ENCODE peak calls at places on chromosomes 4 and X, in nine cellular contexts. H is PC-3, C is vagina, D is GM23338, E is lower lobe of right lung, B is fibroblast of lung, L is trophoblast cell, W is sigmoid colon, Q is RWPE2. U is an unnamed sample.
A peak's percentile ranks its signal among the peaks of the same experiment; 100 is the strongest.

GRCh38 chr4:72546456-72546855 is 22.6 kb downstream of the ADAMTS3 start:
- DNase-seq in L (no peak), D (no peak), B (no peak), Q (no peak), H (no peak), C (no peak), W (no peak), E (no peak), U (no peak)

GRCh38 chr4:173413043-173413442 is 14.1 kb upstream of the SCRG1 start:
- DNase-seq in W (no peak), L (no peak), H (no peak), E (no peak), D (no peak), Q (no peak), B (peak; percentile 68), C (no peak), U (no peak)

GRCh38 chrX:24395775-24396174 is 35.3 kb downstream of the SUPT20HL1 start:
- DNase-seq in E (no peak), Q (no peak), H (peak; percentile 85), L (peak; percentile 85), W (no peak), D (peak; percentile 75), B (peak; percentile 77), C (no peak), U (no peak)

GRCh38 chr4:156237192-156237591 is 283.5 kb upstream of the CTSO start:
- DNase-seq in C (no peak), L (no peak), B (no peak), D (peak; percentile 12), E (no peak), Q (no peak), H (no peak), W (no peak), U (no peak)

GRCh38 chr4:101020956-101021355 is 326.4 kb downstream of the PPP3CA start:
- DNase-seq in W (no peak), L (no peak), H (peak; percentile 69), C (no peak), E (no peak), D (no peak), B (peak; percentile 35), Q (no peak), U (peak; percentile 58)

GRCh38 chr4:5940470-5941203 is 47.8 kb upstream of the CRMP1 start:
- DNase-seq in Q (peak; percentile 19), W (peak; percentile 9), D (peak; percentile 44), B (no peak), E (no peak), H (peak; percentile 2), C (no peak), L (no peak), U (no peak)

GRCh38 chr4:7320413-7320812 is 114.3 kb downstream of the PSAPL1 start:
- DNase-seq in E (no peak), B (no peak), L (no peak), W (no peak), H (no peak), Q (no peak), C (no peak), D (no peak), U (no peak)

GRCh38 chr4:39464886-39465501 is 6.1 kb downstream of the LIAS start:
- DNase-seq in E (no peak), Q (no peak), W (no peak), H (peak; percentile 32), L (peak; percentile 56), C (no peak), B (peak; percentile 86), D (no peak), U (no peak)

DNA sequence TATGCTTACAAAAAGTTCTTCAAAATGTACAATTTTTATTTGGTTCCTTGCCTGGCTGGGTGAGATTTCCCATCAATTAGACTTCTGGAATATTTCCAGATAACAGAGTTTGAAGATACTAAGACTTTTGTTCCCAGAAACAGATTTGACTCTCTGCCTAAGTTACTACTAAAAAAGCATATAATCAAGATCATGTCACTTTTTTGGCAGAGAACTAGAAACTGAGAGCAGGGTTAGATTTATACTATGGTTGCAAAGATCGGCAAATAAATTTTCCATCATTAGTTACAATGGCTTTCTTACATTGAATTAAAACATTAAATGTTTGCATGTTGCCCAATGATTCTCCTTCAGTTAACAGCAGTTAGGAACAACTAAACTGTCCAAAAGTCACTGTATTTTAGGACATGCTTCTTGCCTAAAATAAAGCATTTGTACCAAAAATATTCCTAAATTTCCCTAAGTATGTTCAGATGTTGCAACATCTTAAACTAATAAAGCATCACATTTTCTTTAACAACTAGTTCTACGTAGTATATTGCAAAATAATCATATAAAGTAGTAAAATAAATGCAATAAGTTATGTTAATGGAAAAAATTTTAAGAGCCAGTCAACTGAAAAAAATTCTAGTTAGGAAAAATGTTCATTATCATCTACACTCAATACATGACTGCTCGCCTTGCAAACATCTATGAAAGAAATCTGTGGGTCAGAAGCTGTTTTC is 73.0 kb downstream of the SEC24D start:
- DNase-seq in C (no peak), E (no peak), B (peak; percentile 79), D (no peak), Q (no peak), H (no peak), W (no peak), L (no peak), U (no peak)
- H3K4me1 ChIP-seq in C (peaks cover 71% of the 10 kb centered on the region), E (peaks cover 25% of the 10 kb centered on the region), B (peaks cover 21% of the 10 kb centered on the region), D (no peaks in the 10 kb centered on the region), Q (peaks cover 13% of the 10 kb centered on the region), H (peaks cover 16% of the 10 kb centered on the region), W (peaks cover 83% of the 10 kb centered on the region), L (peaks cover 6% of the 10 kb centered on the region), U (peaks cover 16% of the 10 kb centered on the region)

GRCh38 chr4:82891728-82892466 is 944 bp upstream of the SEC31A start:
- DNase-seq in Q (no peak), H (no peak), D (peak; percentile 24), C (no peak), L (no peak), E (no peak), B (no peak), W (no peak), U (no peak)

GRCh38 chr4:82890913-82891727 is at the start of gene SEC31A:
- DNase-seq in L (peak; percentile 98), H (peak; percentile 93), D (peak; percentile 97), E (peak; percentile 98), C (no peak), W (peak; percentile 97), B (peak; percentile 92), Q (peak; percentile 95), U (peak; percentile 86)

GRCh38 chr4:82889287-82889686 is 1.7 kb downstream of the SEC31A start:
- DNase-seq in C (no peak), B (no peak), Q (no peak), L (no peak), D (no peak), E (no peak), W (no peak), H (no peak), U (no peak)

GRCh38 chr4:82892467-82892802 is 1.5 kb upstream of the SEC31A start:
- DNase-seq in W (no peak), L (no peak), E (no peak), B (no peak), H (no peak), Q (no peak), D (no peak), C (no peak), U (no peak)

DNA sequence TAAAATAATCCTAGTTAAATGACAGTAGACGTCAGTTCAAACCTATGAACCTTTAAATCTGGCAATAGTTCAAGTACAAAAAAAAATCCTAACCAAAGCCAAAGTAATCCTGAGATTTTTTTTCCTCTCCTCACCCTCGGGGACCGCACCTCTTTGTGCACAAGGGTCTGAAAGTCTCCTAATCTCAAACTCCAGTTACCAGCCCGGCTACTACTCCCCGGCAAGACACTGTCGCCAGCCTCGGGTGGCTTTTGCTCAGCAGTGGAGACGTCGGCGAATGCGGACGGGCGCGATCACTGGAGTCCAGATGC is 396 bp downstream of the SEC31A start:
- DNase-seq in Q (no peak), D (no peak), W (no peak), E (no peak), B (no peak), H (peak; percentile 6), L (no peak), C (no peak), U (no peak)
- H3K4me1 ChIP-seq in Q (peaks cover 32% of the 10 kb centered on the region), D (peaks cover 16% of the 10 kb centered on the region), W (peaks cover 40% of the 10 kb centered on the region), E (peaks cover 44% of the 10 kb centered on the region), B (peaks cover 2% of the 10 kb centered on the region), H (peaks cover 31% of the 10 kb centered on the region), L (peaks cover 2% of the 10 kb centered on the region), C (peaks cover 53% of the 10 kb centered on the region), U (peaks cover 29% of the 10 kb centered on the region)

GRCh38 chr4:1793940-1794808 is 1.1 kb downstream of the FGFR3 start:
- DNase-seq in D (peak; percentile 57), E (no peak), L (no peak), W (no peak), H (no peak), C (no peak), B (no peak), Q (no peak), U (no peak)

GRCh38 chr4:1795304-1796195 is 2.5 kb downstream of the FGFR3 start:
- DNase-seq in D (peak; percentile 63), H (no peak), B (no peak), L (no peak), E (no peak), Q (no peak), C (no peak), W (no peak), U (no peak)

GRCh38 chr4:1793496-1793840 is 375 bp downstream of the FGFR3 start:
- DNase-seq in Q (no peak), L (peak; percentile 25), H (peak; percentile 12), D (peak; percentile 55), E (no peak), C (no peak), B (no peak), W (no peak), U (no peak)

GRCh38 chr4:1796486-1797204 is 3.6 kb downstream of the FGFR3 start:
- DNase-seq in L (no peak), Q (no peak), E (no peak), W (no peak), D (no peak), H (no peak), C (no peak), B (no peak), U (no peak)

DNA sequence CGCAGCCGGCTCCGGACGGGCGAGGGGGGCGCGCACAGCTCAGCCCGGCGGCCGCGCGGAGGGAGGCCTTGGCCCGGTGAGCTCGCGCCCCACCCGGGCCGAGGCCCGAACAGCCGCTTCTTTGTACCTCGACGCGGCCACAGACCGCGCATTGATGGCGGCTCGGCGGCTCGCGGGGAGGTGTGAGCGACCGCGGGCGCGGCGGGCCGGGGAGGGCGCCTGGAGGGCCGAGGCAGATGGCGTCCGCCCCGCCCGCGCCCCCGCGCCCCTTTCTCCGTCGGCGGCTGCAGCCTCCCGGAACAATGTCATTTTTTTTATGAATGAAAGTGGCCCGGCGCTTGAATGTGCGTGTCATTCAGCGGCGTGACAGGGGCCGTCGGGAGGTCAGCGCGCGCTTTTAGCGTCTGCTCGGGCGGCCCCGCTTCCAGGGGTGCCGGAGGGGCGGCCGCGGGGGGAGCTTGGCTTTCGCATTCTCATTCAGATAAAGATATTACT is 1.8 kb downstream of the FGFR3 start:
- DNase-seq in D (no peak), C (no peak), Q (no peak), B (no peak), H (no peak), E (no peak), W (no peak), L (no peak), U (no peak)
- H3K4me1 ChIP-seq in D (peaks cover 4% of the 10 kb centered on the region), C (peaks cover 24% of the 10 kb centered on the region), Q (peaks cover 5% of the 10 kb centered on the region), B (no peaks in the 10 kb centered on the region), H (no peaks in the 10 kb centered on the region), E (peaks cover 21% of the 10 kb centered on the region), W (peaks cover 27% of the 10 kb centered on the region), L (peaks cover 20% of the 10 kb centered on the region), U (peaks cover 1% of the 10 kb centered on the region)

DNA sequence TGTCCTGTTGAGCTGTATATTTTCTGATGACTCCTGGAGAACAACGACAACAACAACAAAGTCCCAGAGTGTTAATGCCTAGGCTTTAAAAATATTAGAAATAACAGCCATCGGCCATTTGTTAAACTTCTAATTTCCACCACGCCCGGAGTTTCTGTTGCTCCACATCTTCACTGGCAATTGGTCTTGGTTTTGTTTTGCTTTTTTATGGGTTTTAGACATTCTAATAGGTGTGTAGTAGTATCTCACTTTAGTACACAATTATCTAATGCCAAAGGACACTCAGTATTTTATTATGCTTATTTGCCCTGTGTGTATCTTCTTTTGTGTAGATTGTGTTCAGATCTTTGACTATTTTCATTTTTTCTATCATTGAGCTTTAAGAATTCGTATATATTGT is 5.0 kb downstream of the MAGEA12 start:
- DNase-seq in L (no peak), C (no peak), H (no peak), Q (no peak), D (no peak), E (no peak), W (no peak), B (no peak), U (no peak)
- H3K4me1 ChIP-seq in L (no peaks in the 10 kb centered on the region), C (no peaks in the 10 kb centered on the region), H (no peaks in the 10 kb centered on the region), Q (no peaks in the 10 kb centered on the region), D (no peaks in the 10 kb centered on the region), E (no peaks in the 10 kb centered on the region), W (no peaks in the 10 kb centered on the region), B (no peaks in the 10 kb centered on the region), U (no peaks in the 10 kb centered on the region)